ENCODE peak calls at places on chromosomes 12 and 14, in six cellular contexts. I, P, J, A, N and G are unnamed samples.

GRCh38 chr14:54713364-54713763 is 146.4 kb downstream of the SAMD4A start:
- DNase-seq in A (no peak), I (no peak), J (no peak), N (no peak), P (no peak), G (no peak)

GRCh38 chr14:72864712-72865365 is 29.1 kb downstream of the DPF3 start:
- DNase-seq in I (no peak), P (no peak), N (no peak), J (no peak), A (no peak), G (no peak)

GRCh38 chr14:100786131-100786530 is 39.8 kb upstream of the MEG3 start:
- DNase-seq in J (no peak), N (no peak), I (no peak), P (peak; percentile 54), A (no peak), G (peak; percentile 41)

GRCh38 chr14:49019467-49020100 is 566.6 kb downstream of the RPS29 start:
- DNase-seq in P (no peak), A (no peak), I (no peak), N (no peak), J (no peak), G (no peak)

GRCh38 chr12:106031736-106032135 is 107.0 kb downstream of the NUAK1 start:
- DNase-seq in J (no peak), I (no peak), P (no peak), N (no peak), A (no peak), G (no peak)

GRCh38 chr14:52825085-52825484 is 33.7 kb upstream of the GNPNAT1 start:
- DNase-seq in A (no peak), P (no peak), N (no peak), J (no peak), I (no peak), G (no peak)

GRCh38 chr14:91356218-91356763 is 61.3 kb downstream of the CCDC88C start:
- DNase-seq in J (no peak), I (no peak), A (no peak), N (no peak), P (peak; percentile 59), G (peak; percentile 79)

GRCh38 chr12:50265770-50266524 is 17.4 kb downstream of the LIMA1 start:
- DNase-seq in I (no peak), A (no peak), N (no peak), J (no peak), P (no peak), G (no peak)

GRCh38 chr14:61344437-61345143 is 23.2 kb downstream of the PRKCH start:
- DNase-seq in A (no peak), P (no peak), I (no peak), J (no peak), N (no peak), G (no peak)

GRCh38 chr14:21672116-21672515 is 1.5 kb downstream of the OR4E1 start:
- DNase-seq in A (no peak), N (no peak), P (no peak), J (no peak), I (no peak), G (no peak)

GRCh38 chr14:64792231-64792630 is 87.5 kb downstream of the SPTB start:
- DNase-seq in J (no peak), I (no peak), N (no peak), A (no peak), P (no peak), G (no peak)

GRCh38 chr14:89618821-89619551 is 202.0 kb upstream of the FOXN3 start:
- DNase-seq in A (peak; percentile 83), J (peak; percentile 71), N (peak; percentile 63), P (peak; percentile 91), I (peak; percentile 67), G (peak; percentile 95)

GRCh38 chr12:46388427-46388992 is 15.9 kb upstream of the SLC38A2 start:
- DNase-seq in I (no peak), A (no peak), J (no peak), N (no peak), P (no peak), G (no peak)
- H3K4me1 ChIP-seq in I (no peaks in the 10 kb centered on the region), A (peaks cover 20% of the 10 kb centered on the region), J (peaks cover 8% of the 10 kb centered on the region), N (peaks cover 14% of the 10 kb centered on the region), P (peaks cover 10% of the 10 kb centered on the region), G (peaks cover 73% of the 10 kb centered on the region)

DNA sequence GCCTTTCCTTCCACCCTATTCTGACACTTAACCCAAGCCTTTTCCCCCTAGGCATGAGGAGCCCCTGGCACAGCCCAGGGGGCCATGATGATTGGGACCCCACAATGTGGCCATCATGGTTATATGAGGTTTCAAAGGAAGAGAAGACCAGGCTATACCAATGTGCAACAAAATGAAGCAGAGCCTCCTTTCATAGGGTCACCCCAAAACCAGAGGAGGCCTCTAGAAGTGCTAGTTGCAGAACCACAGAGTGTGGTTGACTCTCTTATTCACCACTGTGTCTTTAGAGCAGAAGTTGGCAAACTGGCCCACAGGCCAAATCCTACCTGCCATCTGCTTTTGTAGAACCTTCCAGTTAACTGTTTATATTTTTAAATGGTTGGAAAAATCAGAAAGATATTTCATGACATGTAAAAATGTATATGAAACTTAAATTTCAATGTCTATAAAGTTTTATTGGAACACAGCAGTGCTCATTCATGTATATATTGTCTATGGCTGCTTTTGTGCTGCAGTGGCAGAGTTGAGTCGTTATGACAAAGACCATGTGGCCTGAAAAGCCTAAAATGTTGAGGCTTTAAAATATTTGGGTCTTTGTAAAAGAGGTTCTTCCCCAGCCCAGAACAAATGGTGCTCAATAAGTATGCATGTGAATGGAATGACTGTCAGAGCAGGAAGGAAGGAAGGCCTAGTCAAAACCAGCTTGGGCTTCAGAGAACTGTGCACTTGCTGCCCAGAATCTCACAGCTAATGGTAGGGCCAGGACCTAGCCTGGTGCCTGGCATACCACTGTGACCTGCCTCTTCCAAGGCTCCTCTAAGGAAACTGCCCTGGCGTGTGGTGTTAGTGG is 49.2 kb downstream of the SUSD6 start:
- DNase-seq in N (no peak), J (no peak), A (no peak), P (no peak), I (no peak), G (no peak)
- H3K4me1 ChIP-seq in N (peaks cover 29% of the 10 kb centered on the region), J (peaks cover 19% of the 10 kb centered on the region), A (peaks cover 27% of the 10 kb centered on the region), P (peaks cover 33% of the 10 kb centered on the region), I (no peaks in the 10 kb centered on the region), G (peaks cover 55% of the 10 kb centered on the region)

GRCh38 chr14:92780444-92780843 is 13.7 kb upstream of the GOLGA5 start:
- DNase-seq in J (no peak), N (no peak), I (no peak), A (no peak), P (no peak), G (no peak)
- H3K4me1 ChIP-seq in J (no peaks in the 10 kb centered on the region), N (peaks cover 2% of the 10 kb centered on the region), I (no peaks in the 10 kb centered on the region), A (peaks cover 5% of the 10 kb centered on the region), P (no peaks in the 10 kb centered on the region), G (no peaks in the 10 kb centered on the region)

GRCh38 chr14:68247867-68248266 is 428.3 kb downstream of the RAD51B start:
- DNase-seq in P (no peak), N (no peak), I (peak; percentile 62), A (no peak), J (no peak), G (no peak)
- H3K4me1 ChIP-seq in P (peaks cover 21% of the 10 kb centered on the region), N (peaks cover 36% of the 10 kb centered on the region), I (peaks cover 4% of the 10 kb centered on the region), A (peaks cover 39% of the 10 kb centered on the region), J (peaks cover 17% of the 10 kb centered on the region), G (peaks cover 49% of the 10 kb centered on the region)

GRCh38 chr12:1206118-1206734 is 215.2 kb downstream of the ERC1 start:
- DNase-seq in J (no peak), P (no peak), N (no peak), A (no peak), I (no peak), G (no peak)

GRCh38 chr12:1203735-1204019 is 212.7 kb downstream of the ERC1 start:
- DNase-seq in A (no peak), I (no peak), P (no peak), J (no peak), N (no peak), G (no peak)

GRCh38 chr12:1204581-1205121 is 213.6 kb downstream of the ERC1 start:
- DNase-seq in N (no peak), A (no peak), I (no peak), J (no peak), P (no peak), G (no peak)

GRCh38 chr12:1207276-1207675 is 216.3 kb downstream of the ERC1 start:
- DNase-seq in A (no peak), J (no peak), N (no peak), I (no peak), P (no peak), G (no peak)

DNA sequence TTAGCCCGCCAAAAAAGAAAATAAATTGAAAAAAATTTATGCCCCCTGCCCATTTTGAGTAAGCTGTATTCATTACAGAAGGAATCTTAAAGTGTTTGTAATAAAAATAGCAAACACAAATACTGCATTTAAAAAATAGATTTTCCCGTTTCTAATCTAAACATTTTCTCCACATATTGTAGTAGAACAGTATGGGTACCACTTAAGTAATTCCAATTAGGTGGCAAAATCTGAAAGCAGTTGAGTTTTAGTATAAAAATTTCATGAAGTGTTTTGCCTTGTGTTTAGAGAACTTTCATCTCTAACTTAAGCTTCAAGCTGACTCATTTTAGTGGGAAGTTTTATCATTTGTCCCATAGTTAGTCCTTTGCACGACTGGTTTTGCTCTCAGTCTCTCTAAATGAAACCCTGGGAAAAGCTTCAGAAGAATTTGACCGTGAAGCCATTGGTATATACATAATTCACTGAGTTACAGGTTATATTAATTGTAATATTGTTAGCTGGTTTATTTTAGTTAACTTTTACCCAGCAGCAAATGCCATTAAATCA is 214.6 kb downstream of the ERC1 start:
- DNase-seq in P (no peak), N (no peak), A (no peak), J (no peak), I (no peak), G (no peak)
- H3K4me1 ChIP-seq in P (no peaks in the 10 kb centered on the region), N (peaks cover 1% of the 10 kb centered on the region), A (peaks cover 9% of the 10 kb centered on the region), J (peaks cover 3% of the 10 kb centered on the region), I (no peaks in the 10 kb centered on the region), G (peaks cover 19% of the 10 kb centered on the region)

DNA sequence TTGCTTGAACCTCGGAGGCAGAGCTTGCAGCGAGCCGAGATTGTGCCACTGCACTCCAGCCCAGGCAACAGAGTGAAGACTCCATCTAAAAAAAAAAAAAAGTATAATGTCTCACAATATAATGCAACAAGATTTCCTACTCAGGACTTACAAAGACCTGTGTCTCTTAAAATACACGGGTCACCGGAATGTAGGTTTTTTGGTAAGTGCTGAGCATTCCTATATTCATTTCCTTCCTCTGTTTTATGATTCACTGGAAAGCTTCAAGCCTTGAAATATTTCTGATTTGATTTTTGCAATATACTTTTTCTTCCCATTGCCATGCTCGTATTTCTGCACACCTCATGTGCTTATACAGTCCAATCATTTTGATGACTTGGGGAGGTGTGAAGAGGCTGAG is 245.8 kb downstream of the FBXL14 start:
- DNase-seq in N (no peak), A (no peak), P (no peak), I (no peak), J (no peak), G (no peak)
- H3K4me1 ChIP-seq in N (peaks cover 6% of the 10 kb centered on the region), A (peaks cover 10% of the 10 kb centered on the region), P (no peaks in the 10 kb centered on the region), I (no peaks in the 10 kb centered on the region), J (peaks cover 5% of the 10 kb centered on the region), G (no peaks in the 10 kb centered on the region)

DNA sequence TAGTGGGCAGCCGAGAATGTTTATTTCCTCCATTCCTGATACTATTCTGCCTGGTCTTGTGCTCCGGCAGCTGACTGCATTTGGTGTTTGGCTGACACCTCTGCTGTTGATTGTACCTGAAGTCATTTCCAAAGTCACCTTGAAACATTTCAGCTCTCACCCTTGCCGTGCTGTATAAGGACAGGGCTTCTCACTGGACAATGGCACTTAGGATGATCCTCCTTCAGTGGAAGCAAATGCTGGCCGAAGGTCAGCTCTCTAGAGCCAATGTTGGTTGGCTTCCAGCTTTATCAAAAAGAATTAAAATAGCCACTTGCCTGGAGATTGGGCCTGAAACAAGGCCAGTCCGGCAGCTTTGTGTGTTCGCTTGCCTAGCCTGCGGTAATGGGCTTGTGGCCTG is 44.0 kb downstream of the ACACB start:
- DNase-seq in P (no peak), N (no peak), J (no peak), I (no peak), A (no peak), G (no peak)
- H3K4me1 ChIP-seq in P (no peaks in the 10 kb centered on the region), N (peaks cover 19% of the 10 kb centered on the region), J (no peaks in the 10 kb centered on the region), I (no peaks in the 10 kb centered on the region), A (no peaks in the 10 kb centered on the region), G (peaks cover 13% of the 10 kb centered on the region)